ENCODE peak calls at places on chromosomes 16 and 17, in five cellular contexts. One of them, this sample, is unnamed.

GRCh38 chr17:44983563-44983962 is 15.5 kb upstream of the C1QL1 start:
- DNase-seq in uterus: no peak
- DNase-seq in GM23248: no peak
- DNase-seq in IMR-90: no peak
- DNase-seq in hepatocyte: no peak
- DNase-seq in this sample: peak; percentile 64

GRCh38 chr17:78583091-78583490 is 5.9 kb upstream of the DNAH17 start:
- DNase-seq in hepatocyte: no peak
- DNase-seq in uterus: no peak
- DNase-seq in GM23248: peak; percentile 23
- DNase-seq in IMR-90: no peak
- DNase-seq in this sample: peak; percentile 84

GRCh38 chr17:19812407-19812806 is 55.3 kb downstream of the ULK2 start:
- DNase-seq in GM23248: peak; percentile 23
- DNase-seq in hepatocyte: peak; percentile 16
- DNase-seq in IMR-90: peak; percentile 10
- DNase-seq in uterus: no peak
- DNase-seq in this sample: peak; percentile 59

GRCh38 chr17:64420143-64420670 is 28.7 kb upstream of the MILR1 start:
- DNase-seq in uterus: no peak
- DNase-seq in IMR-90: peak; percentile 84
- DNase-seq in GM23248: peak; percentile 85
- DNase-seq in hepatocyte: peak; percentile 83
- DNase-seq in this sample: peak; percentile 73

GRCh38 chr16:47125757-47126156 is 18.0 kb downstream of the NETO2 start:
- DNase-seq in IMR-90: no peak
- DNase-seq in hepatocyte: no peak
- DNase-seq in uterus: no peak
- DNase-seq in GM23248: no peak
- DNase-seq in this sample: no peak

GRCh38 chr16:630815-631405 is at the start of gene WFIKKN1:
- DNase-seq in IMR-90: no peak
- DNase-seq in hepatocyte: no peak
- DNase-seq in uterus: peak; percentile 25
- DNase-seq in GM23248: peak; percentile 26
- DNase-seq in this sample: peak; percentile 87

GRCh38 chr16:67082891-67083290 is 26.9 kb upstream of the PHAF1 start:
- DNase-seq in uterus: no peak
- DNase-seq in hepatocyte: no peak
- DNase-seq in IMR-90: peak; percentile 22
- DNase-seq in GM23248: peak; percentile 47
- DNase-seq in this sample: no peak

GRCh38 chr16:86733526-86734254 is 155.3 kb downstream of the FOXL1 start:
- DNase-seq in uterus: no peak
- DNase-seq in hepatocyte: no peak
- DNase-seq in IMR-90: no peak
- DNase-seq in GM23248: peak; percentile 6
- DNase-seq in this sample: peak; percentile 88

GRCh38 chr17:29124135-29124930 is 55.9 kb downstream of the MYO18A start:
- DNase-seq in hepatocyte: peak; percentile 81
- DNase-seq in uterus: peak; percentile 49
- DNase-seq in IMR-90: peak; percentile 82
- DNase-seq in GM23248: peak; percentile 89
- DNase-seq in this sample: peak; percentile 89

GRCh38 chr16:35574011-35574410 is 2114.6 kb downstream of the TP53TG3F start:
- DNase-seq in IMR-90: no peak
- DNase-seq in hepatocyte: no peak
- DNase-seq in uterus: no peak
- DNase-seq in GM23248: no peak
- DNase-seq in this sample: no peak

GRCh38 chr17:42708588-42708987 is 26.3 kb downstream of the CNTNAP1 start:
- DNase-seq in IMR-90: no peak
- DNase-seq in uterus: no peak
- DNase-seq in GM23248: no peak
- DNase-seq in hepatocyte: no peak
- DNase-seq in this sample: no peak

GRCh38 chr17:28726396-28726911 is 421 bp upstream of the TLCD1 start:
- DNase-seq in hepatocyte: peak; percentile 84
- DNase-seq in GM23248: peak; percentile 86
- DNase-seq in IMR-90: peak; percentile 39
- DNase-seq in uterus: no peak
- DNase-seq in this sample: peak; percentile 94

GRCh38 chr17:76265624-76266243 is 586 bp downstream of the UBALD2 start:
- DNase-seq in uterus: no peak
- DNase-seq in hepatocyte: peak; percentile 83
- DNase-seq in GM23248: peak; percentile 81
- DNase-seq in IMR-90: peak; percentile 30
- DNase-seq in this sample: peak; percentile 88

GRCh38 chr16:18832613-18833012 is 31.3 kb upstream of the ARL6IP1 start:
- DNase-seq in uterus: no peak
- DNase-seq in hepatocyte: no peak
- DNase-seq in GM23248: no peak
- DNase-seq in IMR-90: no peak
- DNase-seq in this sample: no peak

GRCh38 chr17:4970273-4970672 is 2.7 kb upstream of the SPAG7 start:
- DNase-seq in uterus: no peak
- DNase-seq in GM23248: no peak
- DNase-seq in IMR-90: no peak
- DNase-seq in hepatocyte: no peak
- DNase-seq in this sample: no peak

GRCh38 chr17:4967539-4968165 is at the start of gene SPAG7:
- DNase-seq in hepatocyte: peak; percentile 98
- DNase-seq in GM23248: peak; percentile 97
- DNase-seq in uterus: peak; percentile 93
- DNase-seq in IMR-90: peak; percentile 98
- DNase-seq in this sample: peak; percentile 99

GRCh38 chr17:4969551-4970231 is 2.1 kb upstream of the SPAG7 start:
- DNase-seq in hepatocyte: peak; percentile 67
- DNase-seq in IMR-90: peak; percentile 55
- DNase-seq in GM23248: peak; percentile 65
- DNase-seq in uterus: no peak
- DNase-seq in this sample: peak; percentile 63

GRCh38 chr17:4968166-4968915 is 724 bp upstream of the SPAG7 start:
- DNase-seq in IMR-90: no peak
- DNase-seq in hepatocyte: peak; percentile 57
- DNase-seq in uterus: no peak
- DNase-seq in GM23248: peak; percentile 37
- DNase-seq in this sample: peak; percentile 83

GRCh38 chr17:4968916-4969550 is 1.4 kb upstream of the SPAG7 start:
- DNase-seq in GM23248: peak; percentile 93
- DNase-seq in uterus: peak; percentile 51
- DNase-seq in hepatocyte: peak; percentile 79
- DNase-seq in IMR-90: peak; percentile 95
- DNase-seq in this sample: peak; percentile 68
- H3K4me3 ChIP-seq in GM23248: peak overlapping the region; percentile 85
- H3K4me3 ChIP-seq in uterus: peak overlapping the region; percentile 76
- H3K4me3 ChIP-seq in hepatocyte: peak overlapping the region; percentile 46
- H3K4me3 ChIP-seq in IMR-90: peak overlapping the region; percentile 39
- H3K4me3 ChIP-seq in this sample: peak overlapping the region; percentile 90

GRCh38 chr16:57388359-57389086 is 16.0 kb upstream of the CCL17 start:
- DNase-seq in hepatocyte: no peak
- DNase-seq in uterus: no peak
- DNase-seq in GM23248: no peak
- DNase-seq in IMR-90: no peak
- DNase-seq in this sample: no peak
- H3K4me1 ChIP-seq in hepatocyte: peaks cover 15% of the 10 kb centered on the region
- H3K4me1 ChIP-seq in uterus: no peaks in the 10 kb centered on the region
- H3K4me1 ChIP-seq in GM23248: no peaks in the 10 kb centered on the region
- H3K4me1 ChIP-seq in IMR-90: peaks cover 3% of the 10 kb centered on the region
- H3K4me1 ChIP-seq in this sample: no peaks in the 10 kb centered on the region

DNA sequence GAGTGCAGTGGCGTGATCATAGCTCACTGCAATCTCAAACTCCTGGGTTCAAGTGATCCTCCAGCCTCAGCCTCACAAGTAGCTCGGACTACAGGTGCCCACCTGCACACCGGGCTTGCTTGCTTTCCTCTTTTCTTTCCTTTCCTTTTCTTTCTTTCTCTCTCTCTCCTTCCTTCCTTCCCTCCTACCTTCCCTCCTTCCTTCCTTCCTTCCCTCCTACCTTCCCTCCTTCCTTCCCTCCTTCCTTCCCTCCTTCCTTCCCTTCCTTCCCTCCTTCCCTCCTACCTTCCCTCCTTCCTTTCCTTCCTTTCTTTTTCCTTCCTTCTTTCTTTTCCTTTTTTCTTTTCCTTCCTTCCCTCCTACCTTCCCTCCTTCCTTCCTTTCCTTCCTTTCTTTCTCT is 225.5 kb downstream of the MRTFB start:
- DNase-seq in hepatocyte: no peak
- DNase-seq in GM23248: no peak
- DNase-seq in IMR-90: no peak
- DNase-seq in uterus: no peak
- DNase-seq in this sample: no peak
- H3K4me3 ChIP-seq in hepatocyte: no peak overlapping the region
- H3K4me3 ChIP-seq in GM23248: no peak overlapping the region
- H3K4me3 ChIP-seq in IMR-90: no peak overlapping the region
- H3K4me3 ChIP-seq in uterus: no peak overlapping the region
- H3K4me3 ChIP-seq in this sample: no peak overlapping the region

DNA sequence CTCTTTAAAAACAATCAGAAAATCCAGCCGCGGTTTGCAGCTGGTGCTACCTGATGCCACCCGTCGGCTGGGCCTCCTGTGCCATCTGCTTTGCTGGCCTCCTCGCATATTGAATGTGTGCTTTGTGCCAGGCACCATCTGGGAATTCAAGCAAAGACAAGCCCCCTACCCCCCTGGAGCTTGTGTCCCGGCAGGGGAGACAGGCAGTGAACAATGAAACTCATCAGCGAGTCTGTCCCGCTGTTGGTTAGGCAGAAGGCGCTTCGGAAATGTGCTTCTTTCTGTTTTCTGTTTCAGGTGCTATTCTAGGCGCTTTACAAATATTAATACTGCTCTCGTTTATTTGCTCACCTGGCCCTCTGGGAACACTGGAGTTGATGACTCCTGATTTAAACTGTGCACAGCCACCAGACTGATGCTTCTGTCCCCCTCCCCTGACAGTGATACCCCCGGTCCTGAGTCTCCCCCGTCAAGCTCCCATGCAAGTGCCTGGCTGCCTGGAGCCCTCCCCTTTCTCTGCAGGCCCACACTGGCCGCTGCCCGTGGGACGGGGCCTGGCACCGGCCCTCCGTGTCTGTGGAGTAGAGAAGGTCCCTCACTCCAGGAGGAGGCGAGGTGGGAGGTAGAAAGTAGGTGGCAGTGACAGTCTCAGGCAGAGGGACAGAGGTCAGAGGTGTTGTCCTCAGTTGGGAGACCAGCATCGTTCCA is 126.1 kb upstream of the PLCG2 start:
- DNase-seq in uterus: no peak
- DNase-seq in IMR-90: no peak
- DNase-seq in GM23248: no peak
- DNase-seq in hepatocyte: no peak
- DNase-seq in this sample: peak; percentile 57
- H3K4me1 ChIP-seq in uterus: no peaks in the 10 kb centered on the region
- H3K4me1 ChIP-seq in IMR-90: peaks cover 13% of the 10 kb centered on the region
- H3K4me1 ChIP-seq in GM23248: peaks cover 7% of the 10 kb centered on the region
- H3K4me1 ChIP-seq in hepatocyte: peaks cover 24% of the 10 kb centered on the region
- H3K4me1 ChIP-seq in this sample: peaks cover 18% of the 10 kb centered on the region

GRCh38 chr16:56886296-56886695 is 21.3 kb downstream of the SLC12A3 start:
- DNase-seq in GM23248: no peak
- DNase-seq in uterus: no peak
- DNase-seq in IMR-90: no peak
- DNase-seq in hepatocyte: no peak
- DNase-seq in this sample: no peak

GRCh38 chr16:56888806-56889205 is 23.8 kb downstream of the SLC12A3 start:
- DNase-seq in uterus: no peak
- DNase-seq in IMR-90: no peak
- DNase-seq in hepatocyte: no peak
- DNase-seq in GM23248: no peak
- DNase-seq in this sample: no peak

GRCh38 chr16:56886826-56887225 is 21.8 kb downstream of the SLC12A3 start:
- DNase-seq in GM23248: no peak
- DNase-seq in IMR-90: no peak
- DNase-seq in uterus: no peak
- DNase-seq in hepatocyte: no peak
- DNase-seq in this sample: no peak

GRCh38 chr16:56891685-56892084 is 26.7 kb downstream of the SLC12A3 start:
- DNase-seq in hepatocyte: no peak
- DNase-seq in IMR-90: no peak
- DNase-seq in uterus: no peak
- DNase-seq in GM23248: no peak
- DNase-seq in this sample: no peak

GRCh38 chr16:56889206-56889605 is 24.2 kb downstream of the SLC12A3 start:
- DNase-seq in uterus: no peak
- DNase-seq in GM23248: no peak
- DNase-seq in IMR-90: no peak
- DNase-seq in hepatocyte: no peak
- DNase-seq in this sample: peak; percentile 78
- H3K4me3 ChIP-seq in uterus: no peak overlapping the region
- H3K4me3 ChIP-seq in GM23248: no peak overlapping the region
- H3K4me3 ChIP-seq in IMR-90: no peak overlapping the region
- H3K4me3 ChIP-seq in hepatocyte: no peak overlapping the region
- H3K4me3 ChIP-seq in this sample: no peak overlapping the region

GRCh38 chr17:61797283-61797682 is 66.0 kb downstream of the BRIP1 start:
- DNase-seq in GM23248: no peak
- DNase-seq in IMR-90: no peak
- DNase-seq in uterus: no peak
- DNase-seq in hepatocyte: no peak
- DNase-seq in this sample: no peak
- H3K4me1 ChIP-seq in GM23248: no peaks in the 10 kb centered on the region
- H3K4me1 ChIP-seq in IMR-90: no peaks in the 10 kb centered on the region
- H3K4me1 ChIP-seq in uterus: no peaks in the 10 kb centered on the region
- H3K4me1 ChIP-seq in hepatocyte: no peaks in the 10 kb centered on the region
- H3K4me1 ChIP-seq in this sample: no peaks in the 10 kb centered on the region

GRCh38 chr16:3180445-3180878 is 7.5 kb upstream of the OR1F1 start:
- DNase-seq in IMR-90: no peak
- DNase-seq in GM23248: no peak
- DNase-seq in uterus: no peak
- DNase-seq in hepatocyte: no peak
- DNase-seq in this sample: peak; percentile 89
- H3K4me3 ChIP-seq in IMR-90: no peak overlapping the region
- H3K4me3 ChIP-seq in GM23248: no peak overlapping the region
- H3K4me3 ChIP-seq in uterus: no peak overlapping the region
- H3K4me3 ChIP-seq in hepatocyte: no peak overlapping the region
- H3K4me3 ChIP-seq in this sample: peak overlapping the region; percentile 17

DNA sequence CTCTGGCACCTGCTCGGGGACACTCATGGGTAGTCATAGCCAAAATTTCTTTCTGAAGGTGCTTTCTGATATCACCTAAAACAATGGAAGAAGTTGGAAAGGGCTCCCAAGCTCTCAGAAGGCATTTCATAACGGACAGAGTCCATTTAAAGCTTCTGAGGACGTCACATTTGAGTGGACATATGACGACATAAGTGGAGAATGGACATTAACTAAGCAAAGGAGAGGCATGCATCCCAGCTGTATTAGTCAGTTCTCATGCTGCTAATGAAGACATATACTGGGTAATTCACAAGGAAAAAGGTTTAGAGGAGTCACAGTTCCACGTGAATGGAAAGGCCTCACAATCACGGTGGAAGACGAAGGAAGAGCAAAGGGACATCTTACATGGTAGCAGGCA is 260.2 kb upstream of the DYNLRB2 start:
- DNase-seq in hepatocyte: no peak
- DNase-seq in IMR-90: peak; percentile 35
- DNase-seq in uterus: no peak
- DNase-seq in GM23248: no peak
- DNase-seq in this sample: no peak
- H3K4me1 ChIP-seq in hepatocyte: no peaks in the 10 kb centered on the region
- H3K4me1 ChIP-seq in IMR-90: peaks cover 3% of the 10 kb centered on the region
- H3K4me1 ChIP-seq in uterus: no peaks in the 10 kb centered on the region
- H3K4me1 ChIP-seq in GM23248: peaks cover 29% of the 10 kb centered on the region
- H3K4me1 ChIP-seq in this sample: no peaks in the 10 kb centered on the region

This sample was measured in endodermal cell.